ENCODE peak calls at places on chromosome 12, in five cellular contexts. One of them, this sample, is unnamed.

GRCh38 chr12:8038659-8039114 is 6.2 kb downstream of the FOXJ2 start:
- DNase-seq in HepG2: no peak
- DNase-seq in GM12878: no peak
- DNase-seq in HEK293T: peak
- DNase-seq in H1: peak
- DNase-seq in this sample: peak

GRCh38 chr12:106584104-106585064 is 1.6 kb downstream of the RFX4 start:
- DNase-seq in HepG2: no peak
- DNase-seq in GM12878: no peak
- DNase-seq in HEK293T: no peak
- DNase-seq in H1: peak
- DNase-seq in this sample: no peak

GRCh38 chr12:67042697-67043131 is 226.4 kb upstream of the CAND1 start:
- DNase-seq in HepG2: no peak
- DNase-seq in GM12878: no peak
- DNase-seq in HEK293T: peak
- DNase-seq in H1: no peak
- DNase-seq in this sample: no peak

GRCh38 chr12:115261691-115262398 is 577.9 kb upstream of the TBX3 start:
- DNase-seq in HepG2: peak
- DNase-seq in GM12878: no peak
- DNase-seq in HEK293T: no peak
- DNase-seq in H1: no peak
- DNase-seq in this sample: no peak

GRCh38 chr12:95443458-95443857 is 30.5 kb upstream of the METAP2 start:
- DNase-seq in HepG2: no peak
- DNase-seq in GM12878: no peak
- DNase-seq in HEK293T: no peak
- DNase-seq in H1: no peak
- DNase-seq in this sample: peak

GRCh38 chr12:73067616-73068015 is 795.4 kb downstream of the TRHDE start:
- DNase-seq in HepG2: no peak
- DNase-seq in GM12878: no peak
- DNase-seq in HEK293T: no peak
- DNase-seq in H1: no peak
- DNase-seq in this sample: no peak

GRCh38 chr12:27333311-27334009 is 824 bp downstream of the BMAL2 start:
- DNase-seq in HepG2: no peak
- DNase-seq in GM12878: no peak
- DNase-seq in HEK293T: peak
- DNase-seq in H1: peak
- DNase-seq in this sample: no peak

GRCh38 chr12:102957339-102958050 is at the start of gene ASCL1:
- DNase-seq in HepG2: no peak
- DNase-seq in GM12878: no peak
- DNase-seq in HEK293T: no peak
- DNase-seq in H1: peak
- DNase-seq in this sample: no peak

GRCh38 chr12:123519151-123520001 is 14.1 kb downstream of the RILPL1 start:
- DNase-seq in HepG2: peak
- DNase-seq in GM12878: no peak
- DNase-seq in HEK293T: no peak
- DNase-seq in H1: no peak
- DNase-seq in this sample: peak

GRCh38 chr12:27083861-27084271 is 1.5 kb upstream of the C12orf71 start:
- DNase-seq in HepG2: no peak
- DNase-seq in GM12878: no peak
- DNase-seq in HEK293T: no peak
- DNase-seq in H1: no peak
- DNase-seq in this sample: peak

GRCh38 chr12:54220092-54220557 is 31.3 kb upstream of the SMUG1 start:
- DNase-seq in HepG2: peak
- DNase-seq in GM12878: no peak
- DNase-seq in HEK293T: peak
- DNase-seq in H1: peak
- DNase-seq in this sample: peak

DNA sequence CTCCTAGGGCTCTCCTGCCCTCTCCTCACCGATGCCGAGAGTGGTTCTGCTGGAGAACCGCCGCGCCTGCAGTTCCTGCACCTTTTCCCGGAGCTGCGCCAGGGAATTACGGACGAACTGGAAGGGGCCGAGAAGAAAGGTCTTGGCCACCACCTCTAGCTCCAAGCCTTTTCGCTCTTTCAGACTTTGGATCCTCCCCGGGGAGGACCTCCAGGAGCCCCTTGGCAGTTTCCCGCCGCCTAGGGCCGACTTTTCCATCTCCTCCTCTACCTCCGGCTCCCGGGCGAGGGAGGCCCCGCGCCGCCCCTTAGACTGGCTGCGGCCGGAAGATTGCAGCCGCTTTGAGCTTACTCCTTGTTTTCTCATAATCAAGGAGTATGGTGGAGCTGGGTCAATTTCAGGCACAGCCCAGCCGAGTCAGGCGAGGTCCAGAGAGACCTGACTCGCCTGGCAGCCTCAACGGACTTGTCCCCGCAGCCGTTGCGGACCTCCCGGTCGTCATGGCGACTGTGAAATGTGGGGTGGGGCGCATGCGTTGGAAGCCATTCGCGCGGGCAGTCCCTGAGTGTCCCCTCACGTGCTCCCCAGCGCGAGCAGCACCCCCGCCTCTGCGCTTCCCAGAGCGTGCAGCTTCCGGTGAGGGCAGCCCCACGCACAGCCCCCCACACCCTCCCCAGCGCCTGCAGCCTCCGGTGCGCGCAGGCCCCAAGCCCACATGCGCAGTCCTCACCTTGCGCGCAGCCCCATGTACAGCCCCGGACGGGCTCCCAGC is at the start of gene DPY19L2:
- DNase-seq in HepG2: peak
- DNase-seq in GM12878: no peak
- DNase-seq in HEK293T: peak
- DNase-seq in H1: peak
- DNase-seq in this sample: peak
- TF ChIP-seq SUZ12 in HepG2: no peak
- TF ChIP-seq SUZ12 in GM12878: no peak
- TF ChIP-seq SUZ12 in HEK293T: no peak
- TF ChIP-seq SUZ12 in H1: no peak
- TF ChIP-seq SUZ12 in this sample: no peak

GRCh38 chr12:40580346-40580745 is 111.9 kb upstream of the CNTN1 start:
- DNase-seq in HepG2: no peak
- DNase-seq in GM12878: no peak
- DNase-seq in HEK293T: no peak
- DNase-seq in H1: no peak
- DNase-seq in this sample: no peak

GRCh38 chr12:40583743-40584142 is 108.5 kb upstream of the CNTN1 start:
- DNase-seq in HepG2: no peak
- DNase-seq in GM12878: no peak
- DNase-seq in HEK293T: no peak
- DNase-seq in H1: no peak
- DNase-seq in this sample: no peak

GRCh38 chr12:40584763-40585162 is 107.5 kb upstream of the CNTN1 start:
- DNase-seq in HepG2: no peak
- DNase-seq in GM12878: no peak
- DNase-seq in HEK293T: no peak
- DNase-seq in H1: no peak
- DNase-seq in this sample: no peak

GRCh38 chr12:40577834-40578233 is 114.4 kb upstream of the CNTN1 start:
- DNase-seq in HepG2: no peak
- DNase-seq in GM12878: no peak
- DNase-seq in HEK293T: no peak
- DNase-seq in H1: no peak
- DNase-seq in this sample: no peak

DNA sequence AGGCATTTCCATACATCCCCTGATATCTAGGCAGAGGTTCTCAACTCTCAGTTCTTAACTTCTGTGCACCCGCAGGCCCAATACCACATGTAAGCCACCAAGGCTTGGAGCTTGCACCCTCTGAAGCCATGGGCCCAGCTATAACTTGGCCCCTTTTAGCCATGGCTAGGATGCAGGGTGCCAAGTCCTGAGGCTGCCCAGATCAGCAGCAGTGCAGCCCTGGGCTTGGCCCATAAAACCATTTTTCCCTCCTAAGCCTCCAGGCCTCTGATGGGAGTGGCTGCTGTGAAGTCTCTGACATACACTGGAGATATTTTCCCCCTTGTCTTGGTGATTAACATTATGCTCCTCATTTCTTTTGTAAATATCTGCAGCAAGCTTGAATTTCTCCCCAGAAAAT is 110.3 kb upstream of the CNTN1 start:
- DNase-seq in HepG2: no peak
- DNase-seq in GM12878: no peak
- DNase-seq in HEK293T: no peak
- DNase-seq in H1: no peak
- DNase-seq in this sample: no peak
- TF ChIP-seq SUZ12 in HepG2: no peak
- TF ChIP-seq SUZ12 in GM12878: no peak
- TF ChIP-seq SUZ12 in HEK293T: no peak
- TF ChIP-seq SUZ12 in H1: no peak
- TF ChIP-seq SUZ12 in this sample: no peak

GRCh38 chr12:132761911-132762583 is 415 bp upstream of the ANKLE2 start:
- DNase-seq in HepG2: peak
- DNase-seq in GM12878: no peak
- DNase-seq in HEK293T: peak
- DNase-seq in H1: peak
- DNase-seq in this sample: peak

GRCh38 chr12:132764231-132764630 is 2.6 kb upstream of the ANKLE2 start:
- DNase-seq in HepG2: no peak
- DNase-seq in GM12878: no peak
- DNase-seq in HEK293T: no peak
- DNase-seq in H1: no peak
- DNase-seq in this sample: no peak

GRCh38 chr12:132761032-132761910 is at the start of gene ANKLE2:
- DNase-seq in HepG2: peak
- DNase-seq in GM12878: no peak
- DNase-seq in HEK293T: peak
- DNase-seq in H1: no peak
- DNase-seq in this sample: no peak

GRCh38 chr12:132766380-132767085 is 4.9 kb upstream of the ANKLE2 start:
- DNase-seq in HepG2: no peak
- DNase-seq in GM12878: no peak
- DNase-seq in HEK293T: no peak
- DNase-seq in H1: no peak
- DNase-seq in this sample: no peak

GRCh38 chr12:132765366-132765765 is 3.7 kb upstream of the ANKLE2 start:
- DNase-seq in HepG2: no peak
- DNase-seq in GM12878: no peak
- DNase-seq in HEK293T: no peak
- DNase-seq in H1: no peak
- DNase-seq in this sample: no peak
- TF ChIP-seq SUZ12 in HepG2: no peak
- TF ChIP-seq SUZ12 in GM12878: no peak
- TF ChIP-seq SUZ12 in HEK293T: no peak
- TF ChIP-seq SUZ12 in H1: no peak
- TF ChIP-seq SUZ12 in this sample: no peak

GRCh38 chr12:50661300-50662120 is 102.4 kb upstream of the ATF1 start:
- DNase-seq in HepG2: no peak
- DNase-seq in GM12878: peak
- DNase-seq in HEK293T: no peak
- DNase-seq in H1: no peak
- DNase-seq in this sample: no peak
- TF ChIP-seq SUZ12 in HepG2: no peak
- TF ChIP-seq SUZ12 in GM12878: no peak
- TF ChIP-seq SUZ12 in HEK293T: no peak
- TF ChIP-seq SUZ12 in H1: no peak
- TF ChIP-seq SUZ12 in this sample: no peak

GRCh38 chr12:118513554-118513953 is 137.2 kb downstream of the SUDS3 start:
- DNase-seq in HepG2: no peak
- DNase-seq in GM12878: no peak
- DNase-seq in HEK293T: no peak
- DNase-seq in H1: no peak
- DNase-seq in this sample: no peak
- TF ChIP-seq SUZ12 in HepG2: no peak
- TF ChIP-seq SUZ12 in GM12878: no peak
- TF ChIP-seq SUZ12 in HEK293T: no peak
- TF ChIP-seq SUZ12 in H1: no peak
- TF ChIP-seq SUZ12 in this sample: no peak

This sample was measured in NT2/D1.